ENCODE peak calls at places on chromosomes 7 and 10, in eight cellular contexts. E, U, I, W, N, S, K and J are unnamed samples.

GRCh38 chr10:72184156-72184555 is 31.7 kb upstream of the ANAPC16 start:
- DNase-seq in E (no peak), S (no peak), I (no peak), U (no peak), K (no peak), N (no peak), W (no peak), J (no peak)

GRCh38 chr10:117652228-117653169 is 110.0 kb downstream of the EMX2 start:
- DNase-seq in W (no peak), S (no peak), K (no peak), U (peak; percentile 3), I (peak; percentile 16), E (no peak), N (no peak), J (no peak)

GRCh38 chr7:107889992-107890391 is 991 bp upstream of the DLD start:
- DNase-seq in S (no peak), W (no peak), N (no peak), U (no peak), I (no peak), K (no peak), E (no peak), J (no peak)

GRCh38 chr7:78176186-78176585 is 377.6 kb downstream of the PHTF2 start:
- DNase-seq in N (no peak), U (no peak), K (no peak), W (no peak), I (no peak), E (peak; percentile 76), S (no peak), J (no peak)

GRCh38 chr10:10462116-10462515 is 555.6 kb upstream of the CELF2 start:
- DNase-seq in I (no peak), N (no peak), W (no peak), K (no peak), U (no peak), S (no peak), E (no peak), J (peak; percentile 34)

GRCh38 chr7:140230517-140230861 is 53.7 kb upstream of the KDM7A start:
- DNase-seq in N (peak; percentile 4), W (no peak), I (no peak), S (peak; percentile 83), K (no peak), U (peak; percentile 21), E (no peak), J (peak; percentile 47)

GRCh38 chr7:86846494-86847190 is 202.9 kb downstream of the GRM3 start:
- DNase-seq in E (no peak), S (no peak), W (no peak), N (no peak), U (peak; percentile 6), K (no peak), I (no peak), J (no peak)

GRCh38 chr7:91656486-91657237 is 223.8 kb downstream of the MTERF1 start:
- DNase-seq in I (no peak), N (no peak), E (peak; percentile 86), S (no peak), U (no peak), K (no peak), W (no peak), J (no peak)

GRCh38 chr10:126092806-126093205 is 196.4 kb downstream of the FANK1 start:
- DNase-seq in S (no peak), W (no peak), N (no peak), E (peak; percentile 92), K (no peak), U (peak; percentile 31), I (no peak), J (no peak)

GRCh38 chr10:121096617-121097431 is 245.7 kb downstream of the WDR11 start:
- DNase-seq in K (no peak), E (peak; percentile 91), W (no peak), U (peak; percentile 99), S (no peak), N (no peak), I (no peak), J (peak; percentile 22)

GRCh38 chr7:142581341-142581740 is 167.9 kb upstream of the PRSS1 start:
- DNase-seq in I (peak; percentile 61), W (no peak), S (no peak), K (no peak), U (peak; percentile 80), E (peak; percentile 45), N (no peak), J (no peak)

GRCh38 chr10:89074120-89074519 is 83.5 kb downstream of the FAS start:
- DNase-seq in I (no peak), W (no peak), N (no peak), U (no peak), E (peak; percentile 55), K (no peak), S (no peak), J (no peak)

GRCh38 chr7:46368871-46369270 is 447.8 kb upstream of the IGFBP3 start:
- DNase-seq in S (no peak), N (no peak), E (no peak), U (no peak), K (no peak), I (no peak), W (no peak), J (no peak)

GRCh38 chr7:106111671-106112117 is 418 bp downstream of the SYPL1 start:
- DNase-seq in S (no peak), K (no peak), N (no peak), E (no peak), U (peak; percentile 85), I (no peak), W (peak; percentile 50), J (peak; percentile 82)

GRCh38 chr10:59905735-59906416 is 480 bp downstream of the CCDC6 start:
- DNase-seq in K (no peak), S (peak; percentile 52), W (no peak), I (no peak), E (no peak), N (no peak), U (no peak), J (peak; percentile 18)

GRCh38 chr7:134197342-134197741 is 70.2 kb downstream of the LRGUK start:
- DNase-seq in W (no peak), I (no peak), E (no peak), N (no peak), U (no peak), K (no peak), S (peak; percentile 52), J (peak; percentile 41)

GRCh38 chr7:134200970-134201369 is 73.8 kb downstream of the LRGUK start:
- DNase-seq in I (no peak), K (no peak), E (no peak), N (no peak), S (no peak), W (no peak), U (no peak), J (no peak)

GRCh38 chr7:134196439-134196838 is 69.3 kb downstream of the LRGUK start:
- DNase-seq in E (no peak), K (no peak), U (no peak), I (no peak), S (no peak), N (no peak), W (no peak), J (no peak)

GRCh38 chr7:134189559-134189958 is 62.4 kb downstream of the LRGUK start:
- DNase-seq in I (no peak), U (no peak), N (no peak), W (no peak), S (no peak), E (no peak), K (no peak), J (no peak)

GRCh38 chr7:134195252-134195651 is 68.1 kb downstream of the LRGUK start:
- DNase-seq in N (no peak), W (no peak), E (no peak), K (no peak), S (no peak), I (no peak), U (no peak), J (no peak)
- H3K4me2 ChIP-seq in N (no peak overlapping the region), W (no peak overlapping the region), E (no peak overlapping the region), K (no peak overlapping the region), S (no peak overlapping the region), I (no peak overlapping the region), U (no peak overlapping the region), J (no peak overlapping the region)

DNA sequence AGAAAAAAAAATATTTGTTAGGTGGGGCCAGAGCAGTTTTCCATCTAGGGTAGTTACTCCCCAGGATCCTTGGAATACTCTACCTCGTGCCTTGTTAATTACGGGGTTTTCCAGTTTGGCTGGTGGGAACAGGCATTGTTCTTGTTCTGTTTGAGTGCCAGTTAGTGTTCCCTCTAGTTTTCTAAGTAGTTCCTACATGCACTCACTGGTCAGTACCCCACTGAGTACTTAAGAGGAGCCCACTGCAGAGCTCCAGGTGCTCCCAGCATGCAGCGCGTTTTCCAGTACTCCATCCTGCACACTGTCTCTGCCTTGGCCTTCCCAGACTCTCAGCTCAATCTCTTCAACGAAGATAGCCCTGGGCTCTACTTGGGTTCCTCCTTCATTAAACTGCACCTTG is 58.0 kb downstream of the AHCYL2 start:
- DNase-seq in K (no peak), U (no peak), N (no peak), S (no peak), W (no peak), I (no peak), E (no peak), J (peak; percentile 28)
- H3K27ac ChIP-seq in K (no peak overlapping the region), U (no peak overlapping the region), N (no peak overlapping the region), S (no peak overlapping the region), W (no peak overlapping the region), I (no peak overlapping the region), E (no peak overlapping the region), J (peak overlapping the region; percentile 71)

DNA sequence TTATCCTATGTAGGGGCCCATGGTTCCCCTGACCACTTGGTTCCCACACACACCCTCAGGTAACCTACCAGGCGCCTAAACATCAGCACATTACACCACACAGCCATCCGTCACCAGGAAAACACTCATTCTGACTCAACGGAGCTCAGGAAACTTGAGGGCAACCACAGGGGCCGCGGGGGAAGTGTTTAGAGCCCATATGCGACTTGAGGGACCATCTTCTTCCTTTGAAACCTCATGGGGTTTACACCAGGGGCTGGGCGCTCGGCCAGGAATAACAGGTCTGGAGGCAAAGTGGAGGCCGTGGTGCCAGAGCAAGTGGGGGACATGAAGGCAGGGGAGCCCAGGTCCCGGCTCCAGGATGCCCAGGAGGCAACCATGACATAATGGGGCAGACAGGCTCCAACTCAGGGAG is 1.5 kb downstream of the STX1A start:
- DNase-seq in S (no peak), K (no peak), I (peak; percentile 94), U (peak; percentile 70), N (no peak), E (peak; percentile 93), W (no peak), J (no peak)
- H3K4me3 ChIP-seq in S (no peak overlapping the region), K (no peak overlapping the region), I (peak overlapping the region; percentile 84), U (no peak overlapping the region), N (no peak overlapping the region), E (peak overlapping the region; percentile 71), W (peak overlapping the region; percentile 100), J (no peak overlapping the region)

GRCh38 chr10:84537447-84537931 is 209.1 kb downstream of the CCSER2 start:
- DNase-seq in U (peak; percentile 85), K (no peak), E (peak; percentile 41), I (peak; percentile 32), N (peak; percentile 63), S (peak; percentile 89), W (peak; percentile 67), J (peak; percentile 86)

GRCh38 chr10:84539244-84539643 is 210.9 kb downstream of the CCSER2 start:
- DNase-seq in W (no peak), S (no peak), E (peak; percentile 37), N (no peak), U (no peak), I (no peak), K (no peak), J (no peak)

GRCh38 chr10:84540022-84540616 is 211.7 kb downstream of the CCSER2 start:
- DNase-seq in W (peak; percentile 33), I (peak; percentile 62), U (peak; percentile 68), E (peak; percentile 93), K (no peak), S (no peak), N (no peak), J (no peak)

GRCh38 chr10:84540617-84541288 is 212.4 kb downstream of the CCSER2 start:
- DNase-seq in S (peak; percentile 85), U (peak; percentile 79), K (no peak), N (peak; percentile 67), E (peak; percentile 54), W (peak; percentile 62), I (peak; percentile 45), J (peak; percentile 89)

GRCh38 chr10:84538036-84538435 is 209.6 kb downstream of the CCSER2 start:
- DNase-seq in E (no peak), N (no peak), K (no peak), U (no peak), W (no peak), S (no peak), I (no peak), J (no peak)
- H3K4me2 ChIP-seq in E (no peak overlapping the region), N (no peak overlapping the region), K (no peak overlapping the region), U (no peak overlapping the region), W (no peak overlapping the region), S (no peak overlapping the region), I (no peak overlapping the region), J (no peak overlapping the region)